ENCODE peak calls at places on chromosome X, in ten cellular contexts. Z is M059J, E is GM20000, O is T-helper 2 cell, V is A172, T is GM12865, D is HuH-7, K is AML-193, X is foreskin fibroblast, A is neural crest cell. C is an unnamed sample.

GRCh38 chrX:123581586-123581985 is 151.3 kb downstream of the THOC2 start:
- DNase-seq in Z (no peak), E (peak; percentile 16), O (no peak), V (no peak), T (peak; percentile 15), D (no peak), K (no peak), X (no peak), A (no peak), C (no peak)

GRCh38 chrX:17590892-17591740 is 146.2 kb upstream of the SCML1 start:
- DNase-seq in Z (peak; percentile 82), E (peak; percentile 12), O (no peak), V (peak; percentile 74), T (peak; percentile 56), D (peak; percentile 5), K (peak; percentile 44), X (peak; percentile 62), A (peak; percentile 61), C (no peak)

GRCh38 chrX:71118985-71119535 is 664 bp downstream of the MED12 start:
- DNase-seq in Z (no peak), E (no peak), O (no peak), V (no peak), T (no peak), D (no peak), K (no peak), X (no peak), A (no peak), C (no peak)

GRCh38 chrX:108131471-108131870 is 39.9 kb downstream of the ATG4A start:
- DNase-seq in Z (peak; percentile 74), E (no peak), O (no peak), V (peak; percentile 69), T (no peak), D (no peak), K (no peak), X (peak; percentile 37), A (no peak), C (no peak)

GRCh38 chrX:130106071-130106470 is 4.2 kb downstream of the ELF4 start:
- DNase-seq in Z (peak; percentile 52), E (no peak), O (no peak), V (no peak), T (no peak), D (no peak), K (no peak), X (no peak), A (no peak), C (no peak)

GRCh38 chrX:69285401-69285871 is 120.2 kb upstream of the PJA1 start:
- DNase-seq in Z (no peak), E (no peak), O (no peak), V (no peak), T (no peak), D (peak; percentile 12), K (no peak), X (no peak), A (no peak), C (no peak)

GRCh38 chrX:40009462-40009851 is 88.3 kb downstream of the BCOR start:
- DNase-seq in Z (no peak), E (no peak), O (no peak), V (no peak), T (no peak), D (no peak), K (no peak), X (no peak), A (no peak), C (no peak)

GRCh38 chrX:4805559-4805958 is 1092.1 kb upstream of the PRKX start:
- DNase-seq in Z (no peak), E (no peak), O (no peak), V (peak; percentile 3), T (no peak), D (no peak), K (no peak), X (no peak), A (no peak), C (no peak)

GRCh38 chrX:135112096-135112729 is 8.1 kb downstream of the ETDB start:
- DNase-seq in Z (peak; percentile 43), E (peak; percentile 23), O (peak; percentile 9), V (peak; percentile 0), T (peak; percentile 46), D (no peak), K (peak; percentile 12), X (peak; percentile 10), A (no peak), C (no peak)

GRCh38 chrX:47145408-47146120 is 543 bp downstream of the RBM10 start:
- DNase-seq in Z (peak; percentile 4), E (peak; percentile 34), O (no peak), V (no peak), T (no peak), D (no peak), K (no peak), X (no peak), A (no peak), C (no peak)

GRCh38 chrX:120790118-120790517 is 85.5 kb downstream of the CT47B1 start:
- DNase-seq in Z (peak; percentile 77), E (peak; percentile 32), O (peak; percentile 7), V (peak; percentile 40), T (peak; percentile 66), D (peak; percentile 34), K (peak; percentile 19), X (peak; percentile 58), A (peak; percentile 4), C (peak; percentile 47)

GRCh38 chrX:41333744-41333993 is 293 bp upstream of the DDX3X start:
- DNase-seq in Z (peak; percentile 89), E (peak; percentile 74), O (no peak), V (no peak), T (peak; percentile 92), D (peak; percentile 45), K (peak; percentile 61), X (peak; percentile 64), A (peak; percentile 57), C (peak; percentile 91)

GRCh38 chrX:107213477-107213876 is 7.1 kb downstream of the DNAAF6 start:
- DNase-seq in Z (no peak), E (no peak), O (no peak), V (no peak), T (no peak), D (no peak), K (no peak), X (no peak), A (no peak), C (no peak)

GRCh38 chrX:145396612-145397011 is 149.3 kb downstream of the SPANXN1 start:
- DNase-seq in Z (no peak), E (no peak), O (no peak), V (no peak), T (no peak), D (no peak), K (no peak), X (no peak), A (no peak), C (no peak)

GRCh38 chrX:17425551-17425950 is 50.6 kb downstream of the NHS start:
- DNase-seq in Z (no peak), E (no peak), O (no peak), V (no peak), T (no peak), D (no peak), K (no peak), X (no peak), A (no peak), C (no peak)

C was measured in GM12878.